ENCODE peak calls at places on chromosomes 6 and 20, in eight cellular contexts. Z is pancreas, I is sigmoid colon, A is stomach, U is right atrium auricular region, H is esophagus squamous epithelium, J is ascending aorta, R is lower lobe of right lung. V is an unnamed sample. For H3K9me3, the result is how much of the 10 kb centered on the place peaks cover.

GRCh38 chr6:107819976-107820551 is 4.0 kb downstream of the SCML4 start:
- DNase-seq in H (no peak), A (no peak), Z (no peak), J (no peak), R (no peak), I (no peak), U (peak), V (no peak)

GRCh38 chr6:76843376-76843775 is 619.9 kb downstream of the HTR1B start:
- DNase-seq in J (no peak), U (no peak), A (no peak), I (no peak), R (no peak), Z (no peak), H (no peak), V (no peak)

GRCh38 chr6:7445076-7445475 is 55.5 kb downstream of the RIOK1 start:
- DNase-seq in J (no peak), A (no peak), I (no peak), Z (no peak), H (no peak), R (no peak), U (no peak), V (no peak)

GRCh38 chr6:108528878-108529277 is 31.8 kb upstream of the FOXO3 start:
- DNase-seq in A (no peak), Z (no peak), J (no peak), R (no peak), H (no peak), U (no peak), I (no peak), V (no peak)

GRCh38 chr6:56346958-56347357 is 99.6 kb upstream of the COL21A1 start:
- DNase-seq in R (no peak), I (no peak), Z (no peak), J (no peak), U (no peak), H (no peak), A (no peak), V (no peak)

GRCh38 chr6:149859368-149859767 is 4.8 kb downstream of the LRP11 start:
- DNase-seq in Z (peak), H (no peak), I (no peak), J (no peak), R (no peak), A (no peak), U (no peak), V (no peak)

GRCh38 chr6:147077251-147077650 is 127.0 kb upstream of the STXBP5 start:
- DNase-seq in H (no peak), U (no peak), J (no peak), I (no peak), R (peak), Z (peak), A (peak), V (no peak)

GRCh38 chr6:158605266-158605878 is 39.2 kb downstream of the DYNLT1 start:
- DNase-seq in H (no peak), U (peak), R (peak), I (no peak), Z (no peak), J (no peak), A (peak), V (peak)

GRCh38 chr6:159311618-159312017 is 142.4 kb downstream of the FNDC1 start:
- DNase-seq in U (no peak), A (no peak), R (no peak), I (no peak), Z (no peak), J (no peak), H (no peak), V (no peak)

GRCh38 chr6:147802400-147802799 is 293.9 kb downstream of the SAMD5 start:
- DNase-seq in I (no peak), U (no peak), A (no peak), R (no peak), J (no peak), Z (no peak), H (no peak), V (no peak)

GRCh38 chr6:3908223-3908622 is 59.0 kb downstream of the FAM50B start:
- DNase-seq in H (no peak), Z (no peak), U (no peak), J (no peak), A (no peak), I (no peak), R (no peak), V (no peak)

GRCh38 chr6:3910264-3910663 is 61.1 kb downstream of the FAM50B start:
- DNase-seq in J (no peak), H (no peak), U (no peak), A (no peak), Z (no peak), R (no peak), I (no peak), V (no peak)

GRCh38 chr6:3906191-3907019 is 57.2 kb downstream of the FAM50B start:
- DNase-seq in H (no peak), J (no peak), R (no peak), I (no peak), Z (peak), U (no peak), A (no peak), V (no peak)

GRCh38 chr6:3911130-3911529 is 62.0 kb downstream of the FAM50B start:
- DNase-seq in I (no peak), R (no peak), U (no peak), J (no peak), A (no peak), Z (no peak), H (no peak), V (no peak)

DNA sequence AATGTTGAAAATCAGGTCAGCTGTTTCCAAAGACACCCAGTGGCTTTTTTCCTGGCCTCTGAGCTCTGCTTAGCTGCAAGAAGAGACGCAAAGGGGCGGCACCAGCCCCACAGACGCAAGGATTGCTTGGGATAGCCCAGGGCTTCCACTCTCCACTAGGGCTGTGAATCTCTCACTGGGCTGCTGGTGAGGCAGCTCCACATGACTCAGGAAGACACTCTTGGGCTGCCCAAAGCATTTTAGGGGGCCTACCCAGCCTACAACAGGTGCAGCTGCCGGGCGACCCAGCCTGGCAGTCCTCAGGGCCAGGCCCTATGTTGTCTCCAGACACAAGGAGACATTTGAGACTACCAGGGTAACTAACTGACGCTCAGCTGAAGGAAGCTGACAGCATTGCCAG is 59.8 kb downstream of the FAM50B start:
- DNase-seq in R (no peak), J (no peak), I (no peak), A (no peak), U (no peak), Z (no peak), H (no peak), V (no peak)
- H3K9me3 ChIP-seq in R (under half), J (under half), I (under half), A (under half), U (under half), Z (under half), H (under half), V (under half)

GRCh38 chr6:152271681-152272464 is 365.3 kb downstream of the SYNE1 start:
- DNase-seq in H (no peak), A (no peak), U (peak), J (no peak), Z (no peak), I (no peak), R (no peak), V (no peak)
- TF ChIP-seq CTCF in H (no peak), A (no peak), U (no peak), J (no peak), Z (no peak), I (no peak), R (no peak), V (no peak)

DNA sequence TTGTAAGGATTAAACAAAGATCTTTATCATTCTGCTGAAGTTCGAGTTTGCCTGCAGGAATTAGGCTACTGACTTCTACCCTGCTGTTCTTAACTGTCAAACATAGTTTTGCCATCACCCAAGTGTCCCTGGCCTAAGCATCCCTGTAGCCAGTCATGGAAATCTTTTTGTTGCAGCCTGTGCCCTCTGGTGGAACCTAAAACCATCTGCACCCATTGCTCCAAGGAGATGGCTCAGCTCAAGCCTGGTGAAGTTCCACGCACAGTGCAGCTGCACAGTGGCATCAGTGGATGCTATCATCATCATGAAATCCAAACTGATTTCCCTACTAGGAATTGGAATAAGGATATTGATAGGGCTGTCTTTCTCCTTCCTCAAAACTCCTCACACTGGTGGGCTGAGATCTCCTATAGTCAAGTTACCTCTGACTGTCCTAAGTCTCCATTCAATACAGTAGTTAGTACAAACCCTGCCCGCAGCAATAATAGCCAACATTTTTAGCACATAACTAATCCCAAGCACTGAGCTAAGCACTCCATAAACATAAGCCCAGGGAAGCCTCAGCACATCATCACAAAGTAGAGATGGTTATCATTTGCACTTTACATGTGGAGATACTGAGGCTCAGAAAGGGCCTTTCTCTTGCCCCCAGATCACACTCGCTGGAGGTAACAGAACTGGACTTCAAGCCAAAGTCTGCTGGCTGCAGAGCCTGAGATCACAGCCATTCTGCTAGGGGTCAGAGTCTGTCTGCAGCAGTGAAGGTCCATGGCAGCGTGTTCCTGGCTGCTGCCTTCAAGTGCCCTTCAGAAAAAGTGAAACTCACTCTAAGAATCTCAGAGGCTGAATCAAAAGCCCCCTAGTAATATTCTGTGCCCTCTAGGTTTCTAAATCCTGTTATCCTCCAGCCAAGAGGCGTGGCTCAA is 77.2 kb upstream of the MC3R start:
- DNase-seq in A (no peak), H (no peak), I (no peak), U (no peak), R (no peak), Z (no peak), J (no peak), V (no peak)
- H3K9me3 ChIP-seq in A (under half), H (under half), I (under half), U (under half), R (under half), Z (under half), J (under half), V (under half)

GRCh38 chr20:45292343-45292742 is 14.3 kb upstream of the RBPJL start:
- DNase-seq in A (no peak), R (no peak), I (no peak), J (no peak), H (no peak), U (no peak), Z (no peak), V (no peak)

GRCh38 chr20:45294659-45295058 is 12.0 kb upstream of the RBPJL start:
- DNase-seq in A (no peak), H (no peak), R (no peak), I (no peak), J (no peak), Z (no peak), U (no peak), V (no peak)

GRCh38 chr20:45293041-45294002 is 13.3 kb upstream of the RBPJL start:
- DNase-seq in U (peak), R (peak), Z (peak), I (peak), A (peak), J (peak), H (no peak), V (peak)

GRCh38 chr20:45291526-45291925 is 15.1 kb upstream of the RBPJL start:
- DNase-seq in A (no peak), I (no peak), Z (no peak), J (no peak), R (no peak), H (no peak), U (no peak), V (no peak)

DNA sequence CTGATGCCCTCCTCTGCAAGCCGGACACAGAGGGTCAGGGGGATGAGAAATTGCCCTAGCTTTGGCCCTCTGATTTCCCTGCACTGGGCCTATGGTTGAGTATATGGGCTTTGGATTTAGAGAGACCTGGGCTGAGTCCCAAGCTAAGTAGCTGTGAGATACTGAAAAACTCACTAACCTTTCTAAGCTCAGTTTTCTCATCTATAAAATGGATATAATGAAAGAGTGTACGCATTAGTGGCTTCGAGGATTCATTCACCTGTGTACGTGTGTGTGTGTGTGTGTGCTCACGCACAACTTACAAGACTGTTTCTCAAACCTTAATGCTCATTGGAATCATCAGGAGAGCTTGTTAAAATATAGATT is 12.7 kb upstream of the RBPJL start:
- DNase-seq in Z (no peak), J (no peak), I (no peak), H (no peak), R (no peak), A (no peak), U (no peak), V (no peak)
- TF ChIP-seq CTCF in Z (no peak), J (no peak), I (no peak), H (no peak), R (peak), A (no peak), U (no peak), V (no peak)

GRCh38 chr20:44068780-44069191 is 118.2 kb downstream of the JPH2 start:
- DNase-seq in A (peak), H (no peak), J (no peak), I (no peak), Z (no peak), U (peak), R (no peak), V (no peak)
- H3K9me3 ChIP-seq in A (under half), H (under half), J (under half), I (under half), Z (under half), U (under half), R (under half), V (under half)

GRCh38 chr6:39379026-39379425 is 56.5 kb upstream of the KCNK16 start:
- DNase-seq in A (no peak), U (no peak), J (no peak), I (no peak), R (no peak), Z (no peak), H (no peak), V (no peak)

GRCh38 chr6:39375405-39375804 is 52.9 kb upstream of the KCNK16 start:
- DNase-seq in I (no peak), R (no peak), Z (peak), H (no peak), A (no peak), J (no peak), U (no peak), V (no peak)

GRCh38 chr6:39380837-39381534 is 58.5 kb upstream of the KCNK16 start:
- DNase-seq in H (no peak), R (no peak), I (no peak), U (no peak), A (no peak), J (no peak), Z (no peak), V (no peak)

GRCh38 chr6:39377530-39377929 is 55.0 kb upstream of the KCNK16 start:
- DNase-seq in Z (peak), I (peak), R (no peak), H (no peak), J (no peak), U (peak), A (no peak), V (peak)

GRCh38 chr6:39378175-39378889 is 55.8 kb upstream of the KCNK16 start:
- DNase-seq in A (no peak), I (no peak), R (no peak), Z (peak), U (no peak), H (no peak), J (no peak), V (no peak)
- TF ChIP-seq CTCF in A (no peak), I (no peak), R (no peak), Z (no peak), U (no peak), H (no peak), J (no peak), V (no peak)

GRCh38 chr20:58853466-58853865 is 950 bp downstream of the GNAS start:
- DNase-seq in R (no peak), H (no peak), U (no peak), J (no peak), A (no peak), I (no peak), Z (no peak), V (no peak)
- H3K9me3 ChIP-seq in R (under half), H (under half), U (under half), J (under half), A (under half), I (under half), Z (under half), V (under half)

GRCh38 chr6:12480379-12480778 is 190.2 kb downstream of the EDN1 start:
- DNase-seq in U (no peak), R (no peak), Z (no peak), J (no peak), A (no peak), H (no peak), I (no peak), V (no peak)

GRCh38 chr6:12483712-12484111 is 193.6 kb downstream of the EDN1 start:
- DNase-seq in I (no peak), H (no peak), Z (no peak), R (no peak), J (no peak), A (no peak), U (no peak), V (no peak)

GRCh38 chr6:12481292-12481691 is 191.1 kb downstream of the EDN1 start:
- DNase-seq in H (no peak), A (no peak), R (no peak), I (no peak), U (no peak), Z (no peak), J (no peak), V (no peak)

GRCh38 chr6:12484519-12484918 is 194.4 kb downstream of the EDN1 start:
- DNase-seq in Z (no peak), I (no peak), A (no peak), H (no peak), U (no peak), R (no peak), J (no peak), V (no peak)

GRCh38 chr6:12482386-12482785 is 192.2 kb downstream of the EDN1 start:
- DNase-seq in J (no peak), A (no peak), I (no peak), H (no peak), U (no peak), R (no peak), Z (no peak), V (no peak)
- TF ChIP-seq CTCF in J (no peak), A (no peak), I (no peak), H (no peak), U (no peak), R (no peak), Z (no peak), V (no peak)

GRCh38 chr6:137297887-137298286 is 78.7 kb upstream of the IFNGR1 start:
- DNase-seq in U (no peak), R (no peak), A (no peak), H (no peak), I (no peak), Z (no peak), J (no peak), V (no peak)

GRCh38 chr6:137309078-137309762 is 90.0 kb upstream of the IFNGR1 start:
- DNase-seq in Z (peak), U (peak), A (peak), J (peak), R (peak), H (no peak), I (peak), V (peak)

GRCh38 chr6:137307163-137307851 is 88.1 kb upstream of the IFNGR1 start:
- DNase-seq in Z (no peak), J (no peak), A (no peak), R (no peak), I (no peak), H (peak), U (no peak), V (no peak)

GRCh38 chr6:137304020-137304780 is 85.0 kb upstream of the IFNGR1 start:
- DNase-seq in R (no peak), H (no peak), J (no peak), I (no peak), A (no peak), U (no peak), Z (no peak), V (no peak)

GRCh38 chr6:137303436-137303835 is 84.3 kb upstream of the IFNGR1 start:
- DNase-seq in H (no peak), Z (no peak), R (no peak), U (no peak), I (no peak), A (no peak), J (no peak), V (no peak)
- H3K9me3 ChIP-seq in H (under half), Z (under half), R (under half), U (under half), I (under half), A (under half), J (under half), V (under half)

V was measured in mucosa of descending colon.